ENCODE peak calls at places on chromosome 2, in four cellular contexts. L, S, M and I are unnamed samples.

GRCh38 chr2:168744844-168745243 is 57.6 kb upstream of the NOSTRIN start:
- DNase-seq in L (no peak), S (no peak), M (no peak), I (no peak)

GRCh38 chr2:10839813-10840212 is 27.2 kb upstream of the PDIA6 start:
- DNase-seq in L (peak; percentile 38), S (no peak), M (no peak), I (peak; percentile 22)

GRCh38 chr2:205352593-205352992 is 329.7 kb upstream of the NRP2 start:
- DNase-seq in L (peak; percentile 67), S (no peak), M (no peak), I (no peak)

GRCh38 chr2:233492078-233492477 is 74.5 kb downstream of the USP40 start:
- DNase-seq in L (no peak), S (no peak), M (no peak), I (no peak)

GRCh38 chr2:231162036-231162345 is 36.4 kb upstream of the ARMC9 start:
- DNase-seq in L (peak; percentile 92), S (no peak), M (no peak), I (peak; percentile 30)

GRCh38 chr2:158255257-158255656 is 153.6 kb downstream of the UPP2 start:
- DNase-seq in L (no peak), S (no peak), M (no peak), I (no peak)

GRCh38 chr2:127431408-127432023 is 13.3 kb downstream of the PROC start:
- DNase-seq in L (no peak), S (no peak), M (no peak), I (no peak)

GRCh38 chr2:138708682-138709241 is 71.4 kb downstream of the NXPH2 start:
- DNase-seq in L (peak; percentile 44), S (no peak), M (no peak), I (no peak)

GRCh38 chr2:23327897-23328296 is 57.1 kb upstream of the KLHL29 start:
- DNase-seq in L (no peak), S (no peak), M (no peak), I (no peak)

GRCh38 chr2:168559187-168559586 is 103.1 kb downstream of the CERS6 start:
- DNase-seq in L (no peak), S (no peak), M (no peak), I (no peak)

GRCh38 chr2:45275235-45275805 is 266.1 kb upstream of the SIX2 start:
- DNase-seq in L (peak; percentile 55), S (no peak), M (no peak), I (no peak)

GRCh38 chr2:74991977-74992376 is 33.5 kb downstream of the POLE4 start:
- DNase-seq in L (peak; percentile 76), S (no peak), M (no peak), I (no peak)

GRCh38 chr2:186103276-186103675 is 364.7 kb downstream of the FSIP2 start:
- DNase-seq in L (no peak), S (no peak), M (no peak), I (no peak)

GRCh38 chr2:239935789-239936758 is 89.1 kb downstream of the NDUFA10 start:
- DNase-seq in L (no peak), S (peak; percentile 8), M (no peak), I (no peak)

GRCh38 chr2:134869941-134870736 is 31.7 kb downstream of the ACMSD start:
- DNase-seq in L (peak; percentile 9), S (peak; percentile 27), M (no peak), I (peak; percentile 79)

GRCh38 chr2:120323214-120323613 is 22.7 kb upstream of the INHBB start:
- DNase-seq in L (peak; percentile 88), S (peak; percentile 75), M (no peak), I (peak; percentile 43)

GRCh38 chr2:160752475-160753330 is 259.1 kb upstream of the RBMS1 start:
- DNase-seq in L (peak; percentile 60), S (no peak), M (peak; percentile 28), I (peak; percentile 4)

GRCh38 chr2:104332733-104333132 is 521.2 kb upstream of the POU3F3 start:
- DNase-seq in L (peak; percentile 7), S (no peak), M (peak; percentile 40), I (peak; percentile 1)

GRCh38 chr2:66982766-66983165 is 414.4 kb upstream of the ETAA1 start:
- DNase-seq in L (peak; percentile 34), S (no peak), M (no peak), I (no peak)

GRCh38 chr2:186515376-186515775 is 29.3 kb downstream of the ZC3H15 start:
- DNase-seq in L (peak; percentile 15), S (no peak), M (no peak), I (no peak)

GRCh38 chr2:124975224-124975623 is 950.1 kb downstream of the CNTNAP5 start:
- DNase-seq in L (no peak), S (no peak), M (no peak), I (no peak)

GRCh38 chr2:173658946-173659371 is 304.3 kb downstream of the CDCA7 start:
- DNase-seq in L (peak; percentile 40), S (no peak), M (no peak), I (no peak)

GRCh38 chr2:187553908-187554703 is at the start of gene TFPI:
- DNase-seq in L (peak; percentile 80), S (no peak), M (no peak), I (peak; percentile 53)

GRCh38 chr2:177598321-177598922 is 205.8 kb downstream of the AGPS start:
- DNase-seq in L (peak; percentile 56), S (peak; percentile 44), M (no peak), I (peak; percentile 56)

DNA sequence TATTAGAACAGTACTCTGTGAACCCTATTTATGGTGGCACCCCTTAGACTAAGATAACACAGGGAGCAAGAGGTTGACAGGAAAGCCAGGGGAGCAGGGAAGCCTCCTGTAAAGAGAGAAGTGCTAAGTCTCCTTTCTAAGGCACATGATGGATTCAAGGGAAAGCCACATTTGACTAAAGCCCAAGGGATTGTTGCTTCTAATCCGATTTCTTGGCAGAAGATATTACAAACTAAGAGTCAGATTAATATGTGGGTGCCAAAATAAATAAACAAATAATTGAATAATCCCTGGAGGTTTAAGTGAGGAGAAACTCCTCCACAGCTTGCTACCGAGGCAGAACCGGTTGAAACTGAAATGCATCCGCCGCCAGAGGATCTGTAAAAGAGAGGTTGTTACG is 333.2 kb downstream of the SOX11 start:
- DNase-seq in L (no peak), S (no peak), M (no peak), I (no peak)
- H3K9me3 ChIP-seq in L (no peaks in the 10 kb centered on the region), S (no peaks in the 10 kb centered on the region), M (no peaks in the 10 kb centered on the region), I (no peaks in the 10 kb centered on the region)

GRCh38 chr2:54115284-54116137 is at the start of gene ACYP2:
- DNase-seq in L (peak; percentile 96), S (peak; percentile 98), M (peak; percentile 88), I (peak; percentile 96)

GRCh38 chr2:54122939-54123338 is 7.5 kb downstream of the ACYP2 start:
- DNase-seq in L (peak; percentile 93), S (no peak), M (no peak), I (peak; percentile 39)

GRCh38 chr2:54122171-54122935 is 6.9 kb downstream of the ACYP2 start:
- DNase-seq in L (peak; percentile 35), S (no peak), M (no peak), I (no peak)

GRCh38 chr2:54120950-54121349 is 5.5 kb downstream of the ACYP2 start:
- DNase-seq in L (no peak), S (no peak), M (no peak), I (no peak)
- H3K9me3 ChIP-seq in L (no peaks in the 10 kb centered on the region), S (peaks cover 15% of the 10 kb centered on the region), M (peaks cover 55% of the 10 kb centered on the region), I (peaks cover 6% of the 10 kb centered on the region)

GRCh38 chr2:42877532-42877931 is 85.1 kb upstream of the HAAO start:
- DNase-seq in L (no peak), S (no peak), M (no peak), I (no peak)

GRCh38 chr2:42877936-42878335 is 85.6 kb upstream of the HAAO start:
- DNase-seq in L (no peak), S (no peak), M (no peak), I (no peak)

GRCh38 chr2:42875880-42876279 is 83.5 kb upstream of the HAAO start:
- DNase-seq in L (no peak), S (no peak), M (no peak), I (no peak)

GRCh38 chr2:42874838-42875801 is 82.7 kb upstream of the HAAO start:
- DNase-seq in L (no peak), S (peak; percentile 79), M (no peak), I (no peak)

DNA sequence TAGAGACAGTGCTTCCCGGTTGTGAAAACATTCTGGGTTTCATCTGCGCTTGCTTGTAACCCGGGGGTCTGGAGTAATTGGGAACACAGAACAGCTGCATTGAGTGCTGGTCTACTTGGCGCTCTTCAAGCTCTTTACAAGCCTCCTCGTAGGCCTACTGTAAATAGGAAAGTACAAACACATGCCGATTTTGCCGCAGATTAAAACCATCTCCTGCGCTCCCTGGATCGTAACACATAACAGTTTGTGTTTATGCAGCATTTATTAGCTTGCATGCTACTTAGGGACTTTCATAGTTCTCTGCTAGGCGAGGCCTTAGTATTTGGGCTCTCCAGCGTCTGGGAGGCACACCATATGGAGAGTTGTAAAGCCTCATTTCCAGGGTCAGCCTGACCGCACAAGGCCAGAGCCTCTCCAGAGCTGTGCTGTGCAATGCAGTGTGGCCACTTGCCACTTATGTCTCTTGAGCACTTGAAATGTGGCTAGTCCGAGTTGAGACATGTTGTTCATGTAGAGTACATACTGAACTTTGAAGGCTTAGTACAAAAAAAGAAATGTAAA is 84.0 kb upstream of the HAAO start:
- DNase-seq in L (no peak), S (no peak), M (no peak), I (no peak)
- H3K9me3 ChIP-seq in L (no peaks in the 10 kb centered on the region), S (no peaks in the 10 kb centered on the region), M (no peaks in the 10 kb centered on the region), I (no peaks in the 10 kb centered on the region)

GRCh38 chr2:15846626-15847025 is 93.7 kb upstream of the MYCN start:
- DNase-seq in L (no peak), S (no peak), M (no peak), I (no peak)
- H3K9me3 ChIP-seq in L (no peaks in the 10 kb centered on the region), S (peaks cover 8% of the 10 kb centered on the region), M (no peaks in the 10 kb centered on the region), I (no peaks in the 10 kb centered on the region)